ENCODE peak calls at places on chromosomes 2 and 18, in four cellular contexts. One of them, this sample, is unnamed.

GRCh38 chr2:230797515-230798495 is 66.9 kb upstream of the ITM2C start:
- DNase-seq in IMR-90: peak; percentile 87
- DNase-seq in cardiac muscle cell: peak; percentile 40
- DNase-seq in SK-N-SH: no peak
- DNase-seq in this sample: no peak

GRCh38 chr18:56199580-56200320 is 438.6 kb downstream of the TXNL1 start:
- DNase-seq in IMR-90: no peak
- DNase-seq in cardiac muscle cell: no peak
- DNase-seq in SK-N-SH: no peak
- DNase-seq in this sample: no peak

GRCh38 chr2:98577313-98577712 is 31.0 kb downstream of the COA5 start:
- DNase-seq in IMR-90: no peak
- DNase-seq in cardiac muscle cell: no peak
- DNase-seq in SK-N-SH: peak; percentile 44
- DNase-seq in this sample: no peak

GRCh38 chr2:167264380-167264779 is 376.1 kb downstream of the XIRP2 start:
- DNase-seq in IMR-90: no peak
- DNase-seq in cardiac muscle cell: peak; percentile 21
- DNase-seq in SK-N-SH: peak; percentile 17
- DNase-seq in this sample: no peak

GRCh38 chr2:211144078-211144477 is 587.7 kb downstream of the CPS1 start:
- DNase-seq in IMR-90: peak; percentile 5
- DNase-seq in cardiac muscle cell: peak; percentile 84
- DNase-seq in SK-N-SH: no peak
- DNase-seq in this sample: no peak

GRCh38 chr2:182587831-182588230 is 128.2 kb upstream of the DNAJC10 start:
- DNase-seq in IMR-90: peak; percentile 94
- DNase-seq in cardiac muscle cell: peak; percentile 88
- DNase-seq in SK-N-SH: no peak
- DNase-seq in this sample: no peak

GRCh38 chr18:76495435-76496199 is 575 bp upstream of the ZNF516 start:
- DNase-seq in IMR-90: peak; percentile 65
- DNase-seq in cardiac muscle cell: peak; percentile 63
- DNase-seq in SK-N-SH: peak; percentile 59
- DNase-seq in this sample: peak; percentile 69

GRCh38 chr2:83071352-83071751 is 1387.7 kb downstream of the SUCLG1 start:
- DNase-seq in IMR-90: no peak
- DNase-seq in cardiac muscle cell: no peak
- DNase-seq in SK-N-SH: no peak
- DNase-seq in this sample: no peak

GRCh38 chr2:168278424-168278888 is 31.1 kb upstream of the STK39 start:
- DNase-seq in IMR-90: peak; percentile 31
- DNase-seq in cardiac muscle cell: peak; percentile 70
- DNase-seq in SK-N-SH: no peak
- DNase-seq in this sample: peak; percentile 71

GRCh38 chr2:175181104-175181876 is at the start of gene ATP5MC3:
- DNase-seq in IMR-90: peak; percentile 91
- DNase-seq in cardiac muscle cell: peak; percentile 96
- DNase-seq in SK-N-SH: peak; percentile 94
- DNase-seq in this sample: peak; percentile 98

GRCh38 chr2:176385838-176386237 is 116.6 kb downstream of the MTX2 start:
- DNase-seq in IMR-90: no peak
- DNase-seq in cardiac muscle cell: no peak
- DNase-seq in SK-N-SH: no peak
- DNase-seq in this sample: no peak

GRCh38 chr2:241036397-241036963 is 38.1 kb downstream of the SNED1 start:
- DNase-seq in IMR-90: no peak
- DNase-seq in cardiac muscle cell: peak; percentile 8
- DNase-seq in SK-N-SH: no peak
- DNase-seq in this sample: no peak

GRCh38 chr2:2646312-2647051 is 315.4 kb upstream of the MYT1L start:
- DNase-seq in IMR-90: no peak
- DNase-seq in cardiac muscle cell: no peak
- DNase-seq in SK-N-SH: peak; percentile 17
- DNase-seq in this sample: no peak

GRCh38 chr2:19810637-19811036 is 91.1 kb downstream of the TTC32 start:
- DNase-seq in IMR-90: peak; percentile 48
- DNase-seq in cardiac muscle cell: no peak
- DNase-seq in SK-N-SH: no peak
- DNase-seq in this sample: no peak

GRCh38 chr18:59220164-59220783 is 316 bp downstream of the GRP start:
- DNase-seq in IMR-90: no peak
- DNase-seq in cardiac muscle cell: no peak
- DNase-seq in SK-N-SH: peak; percentile 59
- DNase-seq in this sample: no peak

GRCh38 chr2:235779444-235779896 is 285.6 kb downstream of the AGAP1 start:
- DNase-seq in IMR-90: peak; percentile 64
- DNase-seq in cardiac muscle cell: peak; percentile 75
- DNase-seq in SK-N-SH: peak; percentile 78
- DNase-seq in this sample: peak; percentile 91

GRCh38 chr2:150759531-150759930 is 272.1 kb upstream of the RND3 start:
- DNase-seq in IMR-90: no peak
- DNase-seq in cardiac muscle cell: no peak
- DNase-seq in SK-N-SH: no peak
- DNase-seq in this sample: no peak

GRCh38 chr2:180077295-180077906 is 70.3 kb upstream of the CWC22 start:
- DNase-seq in IMR-90: peak; percentile 22
- DNase-seq in cardiac muscle cell: peak; percentile 49
- DNase-seq in SK-N-SH: peak; percentile 24
- DNase-seq in this sample: peak; percentile 8

GRCh38 chr2:1855150-1855549 is 110.8 kb upstream of the PXDN start:
- DNase-seq in IMR-90: no peak
- DNase-seq in cardiac muscle cell: peak; percentile 13
- DNase-seq in SK-N-SH: peak; percentile 91
- DNase-seq in this sample: peak; percentile 48

GRCh38 chr2:172403881-172404470 is 23.4 kb upstream of the ITGA6 start:
- DNase-seq in IMR-90: no peak
- DNase-seq in cardiac muscle cell: no peak
- DNase-seq in SK-N-SH: no peak
- DNase-seq in this sample: no peak

GRCh38 chr18:48991299-48992055 is 40.7 kb upstream of the SMAD7 start:
- DNase-seq in IMR-90: no peak
- DNase-seq in cardiac muscle cell: no peak
- DNase-seq in SK-N-SH: no peak
- DNase-seq in this sample: no peak

GRCh38 chr2:128755693-128756371 is 437.2 kb upstream of the HS6ST1 start:
- DNase-seq in IMR-90: no peak
- DNase-seq in cardiac muscle cell: no peak
- DNase-seq in SK-N-SH: no peak
- DNase-seq in this sample: no peak

GRCh38 chr2:162582357-162582798 is 238.4 kb downstream of the GCA start:
- DNase-seq in IMR-90: no peak
- DNase-seq in cardiac muscle cell: no peak
- DNase-seq in SK-N-SH: no peak
- DNase-seq in this sample: peak; percentile 62

GRCh38 chr18:58005885-58006523 is 38.0 kb upstream of the NEDD4L start:
- DNase-seq in IMR-90: peak; percentile 72
- DNase-seq in cardiac muscle cell: no peak
- DNase-seq in SK-N-SH: no peak
- DNase-seq in this sample: no peak

GRCh38 chr2:127343277-127343676 is 44.5 kb downstream of the MAP3K2 start:
- DNase-seq in IMR-90: no peak
- DNase-seq in cardiac muscle cell: no peak
- DNase-seq in SK-N-SH: no peak
- DNase-seq in this sample: no peak

DNA sequence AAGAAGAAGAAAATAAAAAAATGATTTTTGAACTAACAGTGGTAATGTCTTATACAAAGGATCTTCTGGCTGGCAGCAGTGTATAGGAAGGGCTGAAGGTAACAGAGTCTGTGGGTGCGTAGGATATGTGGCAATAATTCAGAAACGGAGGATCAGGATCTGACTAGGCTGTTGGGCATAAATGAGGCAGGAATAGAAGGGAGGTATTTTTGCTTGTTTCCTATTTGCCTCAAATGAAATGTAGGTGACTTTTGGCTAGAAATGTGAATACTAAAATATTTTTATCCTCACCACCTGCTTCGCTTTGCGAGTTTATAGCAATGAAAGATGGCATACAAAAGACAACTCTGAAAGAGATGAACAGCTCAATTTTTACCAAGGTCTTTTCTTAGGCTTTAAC is 1086.1 kb upstream of the CELF4 start:
- DNase-seq in IMR-90: no peak
- DNase-seq in cardiac muscle cell: no peak
- DNase-seq in SK-N-SH: no peak
- DNase-seq in this sample: no peak
- H3K4me3 ChIP-seq in IMR-90: no peak overlapping the region
- H3K4me3 ChIP-seq in cardiac muscle cell: no peak overlapping the region
- H3K4me3 ChIP-seq in SK-N-SH: no peak overlapping the region
- H3K4me3 ChIP-seq in this sample: no peak overlapping the region

DNA sequence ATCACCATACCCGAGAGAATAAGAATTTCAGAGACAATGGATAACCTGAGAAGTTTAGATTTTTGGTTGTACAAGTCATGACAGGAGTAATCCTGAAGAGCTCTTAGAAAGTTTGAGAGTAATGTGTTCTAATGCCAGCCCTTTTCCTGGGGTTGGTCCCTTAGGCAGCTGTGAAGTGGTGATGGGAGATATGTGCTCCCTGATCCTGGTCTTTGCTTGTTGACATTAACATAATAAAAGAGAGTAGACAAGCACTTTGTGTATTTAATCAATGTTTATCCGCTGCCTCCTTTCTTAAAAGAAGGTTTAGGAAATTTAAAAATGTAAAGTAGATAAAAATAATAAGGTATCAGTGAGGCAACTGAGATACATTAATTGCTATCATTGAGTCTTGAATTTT is 13.8 kb upstream of the DSC3 start:
- DNase-seq in IMR-90: no peak
- DNase-seq in cardiac muscle cell: no peak
- DNase-seq in SK-N-SH: no peak
- DNase-seq in this sample: no peak
- H3K4me1 ChIP-seq in IMR-90: no peaks in the 10 kb centered on the region
- H3K4me1 ChIP-seq in cardiac muscle cell: peaks cover 6% of the 10 kb centered on the region
- H3K4me1 ChIP-seq in SK-N-SH: no peaks in the 10 kb centered on the region
- H3K4me1 ChIP-seq in this sample: no peaks in the 10 kb centered on the region

GRCh38 chr18:7116001-7116831 is 1.4 kb downstream of the LAMA1 start:
- DNase-seq in IMR-90: peak; percentile 38
- DNase-seq in cardiac muscle cell: peak; percentile 64
- DNase-seq in SK-N-SH: peak; percentile 45
- DNase-seq in this sample: peak; percentile 31
- H3K4me3 ChIP-seq in IMR-90: peak overlapping the region; percentile 65
- H3K4me3 ChIP-seq in cardiac muscle cell: peak overlapping the region; percentile 72
- H3K4me3 ChIP-seq in SK-N-SH: peak overlapping the region; percentile 49
- H3K4me3 ChIP-seq in this sample: peak overlapping the region; percentile 91

DNA sequence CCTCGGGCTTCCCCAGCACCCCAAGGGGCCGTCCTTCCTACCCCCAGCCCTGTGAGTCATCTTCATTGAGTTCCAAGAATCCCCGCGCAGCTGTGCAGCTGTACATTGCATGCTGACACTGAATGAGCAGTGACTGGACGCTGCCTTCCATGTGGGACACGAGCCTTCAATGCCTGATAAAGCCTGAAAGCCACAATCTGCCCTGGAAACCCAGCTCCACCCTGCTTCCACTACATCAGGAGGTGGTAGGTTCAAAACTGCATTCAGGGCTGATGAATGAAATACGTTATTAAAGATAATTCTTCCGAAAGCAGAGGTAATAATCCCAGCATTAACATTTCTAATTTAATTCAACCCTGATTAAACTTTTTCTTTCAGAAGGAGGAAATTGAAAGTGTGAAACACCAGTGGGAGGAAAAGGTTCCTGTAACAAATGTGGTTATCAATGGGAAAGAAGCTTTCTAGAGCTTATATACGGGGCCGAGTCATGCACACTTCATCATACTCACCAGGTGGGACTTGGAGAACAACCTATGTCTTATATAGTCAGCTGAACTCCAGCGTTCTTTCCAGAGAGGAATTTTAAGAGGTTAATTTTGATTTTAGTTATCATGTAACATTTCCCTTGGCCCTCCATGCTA is 360.1 kb downstream of the LPIN1 start:
- DNase-seq in IMR-90: peak; percentile 99
- DNase-seq in cardiac muscle cell: peak; percentile 99
- DNase-seq in SK-N-SH: peak; percentile 21
- DNase-seq in this sample: peak; percentile 49
- H3K4me1 ChIP-seq in IMR-90: peaks cover 12% of the 10 kb centered on the region
- H3K4me1 ChIP-seq in cardiac muscle cell: no peaks in the 10 kb centered on the region
- H3K4me1 ChIP-seq in SK-N-SH: peaks cover 26% of the 10 kb centered on the region
- H3K4me1 ChIP-seq in this sample: no peaks in the 10 kb centered on the region

GRCh38 chr2:102421890-102422759 is 835 bp upstream of the IL18RAP start:
- DNase-seq in IMR-90: no peak
- DNase-seq in cardiac muscle cell: no peak
- DNase-seq in SK-N-SH: no peak
- DNase-seq in this sample: no peak
- H3K4me3 ChIP-seq in IMR-90: no peak overlapping the region
- H3K4me3 ChIP-seq in cardiac muscle cell: no peak overlapping the region
- H3K4me3 ChIP-seq in SK-N-SH: no peak overlapping the region
- H3K4me3 ChIP-seq in this sample: no peak overlapping the region

This sample was measured in hepatocyte.